ENCODE peak calls at places on chromosomes 11 and 22, in seven cellular contexts. S is H1, K is neuronal stem cell, J is H9, H is mesendoderm, T is mesenchymal stem cell, P is trophoblast cell. C is an unnamed sample.

GRCh38 chr22:20611418-20611817 is 104.0 kb downstream of the MED15 start:
- DNase-seq in S (no peak), K (no peak), J (no peak), H (no peak), T (no peak), P (no peak), C (no peak)

GRCh38 chr11:117613521-117613920 is 183.5 kb downstream of the DSCAML1 start:
- DNase-seq in S (peak), K (no peak), J (peak), H (peak), T (no peak), P (no peak), C (no peak)

GRCh38 chr11:75145196-75145971 is 5.5 kb upstream of the SLCO2B1 start:
- DNase-seq in S (no peak), K (no peak), J (no peak), H (no peak), T (no peak), P (no peak), C (no peak)

GRCh38 chr11:17765381-17766359 is 31.1 kb downstream of the KCNC1 start:
- DNase-seq in S (no peak), K (peak), J (no peak), H (peak), T (no peak), P (no peak), C (peak)

GRCh38 chr11:134537296-134537695 is 125.3 kb upstream of the B3GAT1 start:
- DNase-seq in S (no peak), K (no peak), J (peak), H (no peak), T (no peak), P (no peak), C (no peak)

GRCh38 chr11:62536301-62536957 is 10.2 kb downstream of the AHNAK start:
- DNase-seq in S (no peak), K (no peak), J (no peak), H (no peak), T (no peak), P (no peak), C (no peak)

GRCh38 chr11:107916671-107917241 is 11.5 kb upstream of the RAB39A start:
- DNase-seq in S (no peak), K (no peak), J (peak), H (no peak), T (no peak), P (no peak), C (no peak)

GRCh38 chr22:44098021-44098739 is 74.1 kb downstream of the PARVB start:
- DNase-seq in S (no peak), K (no peak), J (no peak), H (peak), T (no peak), P (no peak), C (no peak)

GRCh38 chr11:45017329-45017728 is 66.6 kb upstream of the TP53I11 start:
- DNase-seq in S (peak), K (no peak), J (peak), H (peak), T (no peak), P (no peak), C (no peak)

GRCh38 chr11:70394211-70394950 is 3.9 kb upstream of the CTTN start:
- DNase-seq in S (no peak), K (no peak), J (no peak), H (no peak), T (no peak), P (no peak), C (no peak)

GRCh38 chr11:90448280-90448679 is 225.4 kb upstream of the CHORDC1 start:
- DNase-seq in S (no peak), K (no peak), J (no peak), H (no peak), T (no peak), P (no peak), C (no peak)

GRCh38 chr11:47125083-47125482 is 51.6 kb downstream of the ARFGAP2 start:
- DNase-seq in S (no peak), K (no peak), J (no peak), H (no peak), T (no peak), P (no peak), C (no peak)

GRCh38 chr11:17752144-17752543 is 17.6 kb downstream of the KCNC1 start:
- DNase-seq in S (no peak), K (no peak), J (no peak), H (no peak), T (no peak), P (no peak), C (no peak)

GRCh38 chr11:17822021-17822781 is 87.6 kb downstream of the KCNC1 start:
- DNase-seq in S (no peak), K (no peak), J (no peak), H (no peak), T (peak), P (no peak), C (peak)

GRCh38 chr22:30691204-30691603 is 3.5 kb upstream of the OSBP2 start:
- DNase-seq in S (no peak), K (no peak), J (no peak), H (no peak), T (no peak), P (no peak), C (no peak)

GRCh38 chr11:24386551-24387404 is 110.1 kb upstream of the LUZP2 start:
- DNase-seq in S (peak), K (no peak), J (no peak), H (peak), T (peak), P (no peak), C (peak)

GRCh38 chr22:48263431-48263765 is 1500.9 kb downstream of the TBC1D22A start:
- DNase-seq in S (no peak), K (no peak), J (no peak), H (no peak), T (no peak), P (no peak), C (no peak)

GRCh38 chr11:2988361-2988762 is 3.8 kb downstream of the NAP1L4 start:
- DNase-seq in S (no peak), K (no peak), J (no peak), H (no peak), T (no peak), P (no peak), C (no peak)

GRCh38 chr22:43407591-43407990 is 4.2 kb upstream of the MPPED1 start:
- DNase-seq in S (no peak), K (no peak), J (no peak), H (no peak), T (no peak), P (no peak), C (no peak)

GRCh38 chr11:15275141-15275540 is 160.4 kb downstream of the INSC start:
- DNase-seq in S (no peak), K (no peak), J (no peak), H (no peak), T (no peak), P (no peak), C (no peak)

GRCh38 chr11:15282754-15283153 is 168.0 kb downstream of the INSC start:
- DNase-seq in S (no peak), K (no peak), J (no peak), H (no peak), T (no peak), P (no peak), C (no peak)

GRCh38 chr11:15276616-15277015 is 161.9 kb downstream of the INSC start:
- DNase-seq in S (no peak), K (peak), J (no peak), H (peak), T (peak), P (no peak), C (peak)

GRCh38 chr11:15280393-15280792 is 165.7 kb downstream of the INSC start:
- DNase-seq in S (no peak), K (no peak), J (no peak), H (no peak), T (no peak), P (no peak), C (no peak)

GRCh38 chr11:15278129-15278528 is 163.4 kb downstream of the INSC start:
- DNase-seq in S (no peak), K (no peak), J (no peak), H (no peak), T (peak), P (no peak), C (peak)
- H3K23ac ChIP-seq in S (no peak), K (no peak), J (no peak), H (no peak), T (no peak), P (no peak), C (no peak)

GRCh38 chr11:119205080-119205479 is 1.1 kb upstream of the CBL start:
- DNase-seq in S (no peak), K (no peak), J (no peak), H (no peak), T (no peak), P (peak), C (no peak)
- H3K27ac ChIP-seq in S (no peak), K (no peak), J (no peak), H (no peak), T (no peak), P (no peak), C (no peak)

GRCh38 chr11:119361056-119361787 is 14.7 kb upstream of the MFRP start:
- DNase-seq in S (no peak), K (peak), J (peak), H (peak), T (peak), P (peak), C (peak)

GRCh38 chr11:119355091-119355843 is 8.8 kb upstream of the MFRP start:
- DNase-seq in S (no peak), K (no peak), J (no peak), H (no peak), T (no peak), P (no peak), C (no peak)

GRCh38 chr11:119359365-119360229 is 13.1 kb upstream of the MFRP start:
- DNase-seq in S (no peak), K (no peak), J (peak), H (no peak), T (no peak), P (no peak), C (no peak)

GRCh38 chr11:119356349-119357031 is 10.0 kb upstream of the MFRP start:
- DNase-seq in S (no peak), K (peak), J (peak), H (peak), T (peak), P (peak), C (peak)

GRCh38 chr11:119357069-119357468 is 10.6 kb upstream of the MFRP start:
- DNase-seq in S (no peak), K (no peak), J (no peak), H (no peak), T (no peak), P (no peak), C (no peak)
- H3K9ac ChIP-seq in S (no peak), K (no peak), J (no peak), H (no peak), T (peak), P (no peak), C (no peak)

DNA sequence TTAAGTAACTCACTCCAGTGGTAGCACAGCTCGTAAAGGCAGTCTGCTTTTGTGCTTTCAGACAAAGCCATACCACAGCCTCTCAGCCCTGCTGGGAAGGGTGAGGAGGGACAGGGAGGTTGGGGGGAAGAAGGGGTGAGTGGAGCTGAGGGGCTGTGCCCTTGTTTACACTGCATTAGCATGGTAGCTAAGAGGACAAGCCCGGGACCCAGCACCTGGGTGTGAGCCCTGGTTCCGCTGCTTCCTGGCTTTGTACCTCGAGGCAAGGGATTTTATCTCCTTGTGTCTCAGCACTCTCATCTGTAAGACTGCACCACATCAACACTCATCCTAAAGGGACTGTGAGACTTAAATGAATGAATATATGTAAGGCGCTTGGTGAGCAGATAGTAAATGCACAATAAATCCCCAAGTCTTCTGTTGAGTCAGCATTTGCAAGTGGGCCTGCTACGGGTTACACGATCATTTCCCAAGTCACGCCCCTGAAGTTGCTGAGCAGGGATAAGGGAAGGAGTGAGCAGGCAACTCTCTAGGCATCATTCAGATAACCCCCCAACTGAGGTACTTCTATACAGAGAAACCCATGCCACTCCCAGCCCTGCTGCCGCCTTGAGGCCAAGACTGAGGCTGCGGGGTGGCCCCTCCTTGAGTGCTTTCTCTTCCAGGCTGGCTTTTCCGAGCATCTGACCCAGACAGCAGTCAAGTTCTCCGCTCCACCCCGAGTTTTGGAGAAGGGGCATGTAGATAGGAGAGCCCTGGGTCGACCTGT is 7.5 kb downstream of the RASD2 start:
- DNase-seq in S (no peak), K (no peak), J (peak), H (peak), T (peak), P (no peak), C (no peak)
- H3K23ac ChIP-seq in S (no peak), K (no peak), J (no peak), H (peak), T (no peak), P (no peak), C (no peak)

GRCh38 chr22:36856792-36857135 is 4.0 kb upstream of the NCF4 start:
- DNase-seq in S (no peak), K (no peak), J (no peak), H (no peak), T (no peak), P (no peak), C (no peak)

GRCh38 chr22:36856121-36856791 is 4.5 kb upstream of the NCF4 start:
- DNase-seq in S (peak), K (peak), J (peak), H (peak), T (peak), P (peak), C (peak)

GRCh38 chr22:36860017-36860416 is 789 bp upstream of the NCF4 start:
- DNase-seq in S (no peak), K (no peak), J (no peak), H (no peak), T (no peak), P (no peak), C (no peak)

GRCh38 chr22:36858966-36859365 is 1.8 kb upstream of the NCF4 start:
- DNase-seq in S (no peak), K (no peak), J (no peak), H (no peak), T (no peak), P (no peak), C (no peak)

GRCh38 chr22:36858156-36858555 is 2.6 kb upstream of the NCF4 start:
- DNase-seq in S (no peak), K (no peak), J (no peak), H (no peak), T (no peak), P (no peak), C (no peak)
- H3K27ac ChIP-seq in S (no peak), K (no peak), J (no peak), H (no peak), T (no peak), P (no peak), C (no peak)

C was measured in IMR-90.